ENCODE peak calls at places on chromosomes 1 and 21, in seven cellular contexts. Z, I, D, B, N, U and O are unnamed samples.

GRCh38 chr1:5514519-5515183 is 477.6 kb downstream of the NPHP4 start:
- DNase-seq in Z (peak), I (peak), D (peak), B (peak), N (peak), U (peak), O (peak)

GRCh38 chr1:232995189-232995588 is 44.8 kb downstream of the NTPCR start:
- DNase-seq in Z (no peak), I (no peak), D (no peak), B (no peak), N (no peak), U (no peak), O (no peak)

GRCh38 chr1:2557146-2558029 is 1.2 kb downstream of the TNFRSF14 start:
- DNase-seq in Z (no peak), I (no peak), D (no peak), B (no peak), N (no peak), U (no peak), O (no peak)

GRCh38 chr1:162206300-162206699 is 136.8 kb downstream of the NOS1AP start:
- DNase-seq in Z (no peak), I (no peak), D (no peak), B (no peak), N (no peak), U (no peak), O (no peak)

GRCh38 chr1:25435315-25436103 is 4.8 kb downstream of the MACO1 start:
- DNase-seq in Z (no peak), I (no peak), D (no peak), B (no peak), N (no peak), U (no peak), O (no peak)

GRCh38 chr1:156246762-156247459 is 945 bp downstream of the PAQR6 start:
- DNase-seq in Z (no peak), I (no peak), D (no peak), B (no peak), N (no peak), U (no peak), O (no peak)

GRCh38 chr1:39898648-39899603 is 2.8 kb downstream of the MYCL start:
- DNase-seq in Z (no peak), I (no peak), D (peak), B (peak), N (peak), U (peak), O (peak)

GRCh38 chr1:206419250-206419649 is 51.0 kb upstream of the IKBKE start:
- DNase-seq in Z (no peak), I (no peak), D (no peak), B (no peak), N (no peak), U (peak), O (no peak)

GRCh38 chr1:165367375-165367993 is 11.0 kb upstream of the LMX1A start:
- DNase-seq in Z (peak), I (peak), D (peak), B (peak), N (no peak), U (peak), O (peak)

GRCh38 chr1:1616045-1616821 is 933 bp downstream of the MIB2 start:
- DNase-seq in Z (peak), I (no peak), D (no peak), B (peak), N (no peak), U (no peak), O (no peak)

GRCh38 chr1:92587445-92587844 is 100.7 kb upstream of the GFI1 start:
- DNase-seq in Z (no peak), I (peak), D (no peak), B (no peak), N (no peak), U (no peak), O (no peak)

GRCh38 chr1:23751050-23751814 is 8.0 kb downstream of the ELOA start:
- DNase-seq in Z (peak), I (peak), D (peak), B (peak), N (peak), U (peak), O (peak)

GRCh38 chr1:91567583-91567982 is 66.9 kb downstream of the CDC7 start:
- DNase-seq in Z (no peak), I (no peak), D (no peak), B (no peak), N (no peak), U (no peak), O (no peak)

GRCh38 chr1:150572918-150573647 is 6.3 kb downstream of the MCL1 start:
- DNase-seq in Z (no peak), I (no peak), D (no peak), B (peak), N (no peak), U (no peak), O (no peak)

GRCh38 chr1:214880956-214881355 is 201.6 kb upstream of the KCNK2 start:
- DNase-seq in Z (no peak), I (no peak), D (no peak), B (no peak), N (no peak), U (no peak), O (no peak)

GRCh38 chr1:159945483-159946241 is at the start of gene IGSF9:
- DNase-seq in Z (peak), I (peak), D (peak), B (peak), N (peak), U (peak), O (peak)

GRCh38 chr21:39317134-39318090 is 4.0 kb upstream of the BRWD1 start:
- DNase-seq in Z (no peak), I (no peak), D (peak), B (no peak), N (no peak), U (no peak), O (no peak)

GRCh38 chr1:7610936-7611335 is 160.2 kb upstream of the VAMP3 start:
- DNase-seq in Z (no peak), I (no peak), D (no peak), B (no peak), N (no peak), U (no peak), O (no peak)

GRCh38 chr1:226656601-226657277 is 82.3 kb downstream of the ITPKB start:
- DNase-seq in Z (no peak), I (no peak), D (no peak), B (peak), N (peak), U (peak), O (no peak)

GRCh38 chr1:47533176-47534039 is 95.6 kb downstream of the FOXD2 start:
- DNase-seq in Z (no peak), I (no peak), D (peak), B (peak), N (peak), U (no peak), O (peak)

GRCh38 chr1:66253330-66253921 is 280.5 kb upstream of the SGIP1 start:
- DNase-seq in Z (no peak), I (no peak), D (no peak), B (peak), N (peak), U (peak), O (peak)

GRCh38 chr1:183030053-183030452 is 6.8 kb downstream of the LAMC1 start:
- DNase-seq in Z (no peak), I (no peak), D (peak), B (no peak), N (no peak), U (no peak), O (no peak)

GRCh38 chr1:196466656-196467055 is 141.6 kb downstream of the KCNT2 start:
- DNase-seq in Z (no peak), I (no peak), D (no peak), B (no peak), N (no peak), U (peak), O (no peak)

GRCh38 chr1:85134583-85135455 is 66.0 kb downstream of the SYDE2 start:
- DNase-seq in Z (no peak), I (no peak), D (no peak), B (no peak), N (no peak), U (no peak), O (no peak)